ENCODE peak calls at places on chromosomes 4 and X, in six cellular contexts. One of them, this sample, is unnamed.

GRCh38 chr4:6192245-6192644 is 8.1 kb downstream of the JAKMIP1 start:
- DNase-seq in stimulated activated CD4-positive, alpha-beta T cell treated with anti-CD3 and anti-CD28 coated beads, Interleukin-2, amount 100 ng/mL, for 24 hours: no peak
- DNase-seq in heart left ventricle: no peak
- DNase-seq in cardiac muscle cell: no peak
- DNase-seq in fibroblast of lung: no peak
- DNase-seq in GOT3: no peak
- DNase-seq in this sample: no peak

GRCh38 chrX:148567229-148567628 is 66.8 kb downstream of the AFF2 start:
- DNase-seq in stimulated activated CD4-positive, alpha-beta T cell treated with anti-CD3 and anti-CD28 coated beads, Interleukin-2, amount 100 ng/mL, for 24 hours: no peak
- DNase-seq in heart left ventricle: no peak
- DNase-seq in cardiac muscle cell: peak
- DNase-seq in fibroblast of lung: peak
- DNase-seq in GOT3: no peak
- DNase-seq in this sample: peak

GRCh38 chr4:158428242-158428641 is 93.4 kb upstream of the RXFP1 start:
- DNase-seq in stimulated activated CD4-positive, alpha-beta T cell treated with anti-CD3 and anti-CD28 coated beads, Interleukin-2, amount 100 ng/mL, for 24 hours: no peak
- DNase-seq in heart left ventricle: no peak
- DNase-seq in cardiac muscle cell: peak
- DNase-seq in fibroblast of lung: peak
- DNase-seq in GOT3: no peak
- DNase-seq in this sample: no peak

GRCh38 chr4:8215001-8215427 is 15.9 kb downstream of the SH3TC1 start:
- DNase-seq in stimulated activated CD4-positive, alpha-beta T cell treated with anti-CD3 and anti-CD28 coated beads, Interleukin-2, amount 100 ng/mL, for 24 hours: no peak
- DNase-seq in heart left ventricle: peak
- DNase-seq in cardiac muscle cell: peak
- DNase-seq in fibroblast of lung: peak
- DNase-seq in GOT3: no peak
- DNase-seq in this sample: peak

GRCh38 chr4:78720151-78720726 is 55.9 kb upstream of the BMP2K start:
- DNase-seq in stimulated activated CD4-positive, alpha-beta T cell treated with anti-CD3 and anti-CD28 coated beads, Interleukin-2, amount 100 ng/mL, for 24 hours: no peak
- DNase-seq in heart left ventricle: no peak
- DNase-seq in cardiac muscle cell: no peak
- DNase-seq in fibroblast of lung: no peak
- DNase-seq in GOT3: no peak
- DNase-seq in this sample: no peak

GRCh38 chr4:165369522-165369921 is 9.3 kb upstream of the CPE start:
- DNase-seq in stimulated activated CD4-positive, alpha-beta T cell treated with anti-CD3 and anti-CD28 coated beads, Interleukin-2, amount 100 ng/mL, for 24 hours: no peak
- DNase-seq in heart left ventricle: no peak
- DNase-seq in cardiac muscle cell: peak
- DNase-seq in fibroblast of lung: peak
- DNase-seq in GOT3: no peak
- DNase-seq in this sample: no peak

GRCh38 chr4:7988437-7988836 is 48.8 kb upstream of the AFAP1 start:
- DNase-seq in stimulated activated CD4-positive, alpha-beta T cell treated with anti-CD3 and anti-CD28 coated beads, Interleukin-2, amount 100 ng/mL, for 24 hours: no peak
- DNase-seq in heart left ventricle: no peak
- DNase-seq in cardiac muscle cell: peak
- DNase-seq in fibroblast of lung: peak
- DNase-seq in GOT3: no peak
- DNase-seq in this sample: no peak

GRCh38 chrX:1264556-1264955 is 4.1 kb upstream of the CSF2RA start:
- DNase-seq in stimulated activated CD4-positive, alpha-beta T cell treated with anti-CD3 and anti-CD28 coated beads, Interleukin-2, amount 100 ng/mL, for 24 hours: no peak
- DNase-seq in heart left ventricle: no peak
- DNase-seq in cardiac muscle cell: no peak
- DNase-seq in fibroblast of lung: no peak
- DNase-seq in GOT3: no peak
- DNase-seq in this sample: no peak

GRCh38 chrX:151901821-151902220 is 10.9 kb upstream of the MAGEA4 start:
- DNase-seq in stimulated activated CD4-positive, alpha-beta T cell treated with anti-CD3 and anti-CD28 coated beads, Interleukin-2, amount 100 ng/mL, for 24 hours: no peak
- DNase-seq in heart left ventricle: no peak
- DNase-seq in cardiac muscle cell: no peak
- DNase-seq in fibroblast of lung: no peak
- DNase-seq in GOT3: no peak
- DNase-seq in this sample: no peak

GRCh38 chr4:173932701-173933100 is 350.8 kb downstream of the FBXO8 start:
- DNase-seq in stimulated activated CD4-positive, alpha-beta T cell treated with anti-CD3 and anti-CD28 coated beads, Interleukin-2, amount 100 ng/mL, for 24 hours: no peak
- DNase-seq in heart left ventricle: no peak
- DNase-seq in cardiac muscle cell: no peak
- DNase-seq in fibroblast of lung: no peak
- DNase-seq in GOT3: no peak
- DNase-seq in this sample: no peak

GRCh38 chrX:33735182-33735581 is 396.9 kb downstream of the FAM47A start:
- DNase-seq in stimulated activated CD4-positive, alpha-beta T cell treated with anti-CD3 and anti-CD28 coated beads, Interleukin-2, amount 100 ng/mL, for 24 hours: no peak
- DNase-seq in heart left ventricle: no peak
- DNase-seq in cardiac muscle cell: no peak
- DNase-seq in fibroblast of lung: no peak
- DNase-seq in GOT3: no peak
- DNase-seq in this sample: no peak

GRCh38 chrX:115459883-115460564 is 101.0 kb upstream of the PLS3 start:
- DNase-seq in stimulated activated CD4-positive, alpha-beta T cell treated with anti-CD3 and anti-CD28 coated beads, Interleukin-2, amount 100 ng/mL, for 24 hours: no peak
- DNase-seq in heart left ventricle: no peak
- DNase-seq in cardiac muscle cell: peak
- DNase-seq in fibroblast of lung: peak
- DNase-seq in GOT3: no peak
- DNase-seq in this sample: peak

GRCh38 chrX:115940348-115940747 is 230.2 kb upstream of the AGTR2 start:
- DNase-seq in stimulated activated CD4-positive, alpha-beta T cell treated with anti-CD3 and anti-CD28 coated beads, Interleukin-2, amount 100 ng/mL, for 24 hours: no peak
- DNase-seq in heart left ventricle: no peak
- DNase-seq in cardiac muscle cell: no peak
- DNase-seq in fibroblast of lung: no peak
- DNase-seq in GOT3: no peak
- DNase-seq in this sample: no peak

GRCh38 chr4:152090543-152090942 is 329.7 kb upstream of the GATB start:
- DNase-seq in stimulated activated CD4-positive, alpha-beta T cell treated with anti-CD3 and anti-CD28 coated beads, Interleukin-2, amount 100 ng/mL, for 24 hours: no peak
- DNase-seq in heart left ventricle: no peak
- DNase-seq in cardiac muscle cell: peak
- DNase-seq in fibroblast of lung: peak
- DNase-seq in GOT3: no peak
- DNase-seq in this sample: no peak

GRCh38 chrX:853304-853703 is 222.7 kb downstream of the SHOX start:
- DNase-seq in stimulated activated CD4-positive, alpha-beta T cell treated with anti-CD3 and anti-CD28 coated beads, Interleukin-2, amount 100 ng/mL, for 24 hours: no peak
- DNase-seq in heart left ventricle: no peak
- DNase-seq in cardiac muscle cell: no peak
- DNase-seq in fibroblast of lung: no peak
- DNase-seq in GOT3: no peak
- DNase-seq in this sample: no peak

GRCh38 chr4:150037251-150037856 is 40.9 kb upstream of the DCLK2 start:
- DNase-seq in stimulated activated CD4-positive, alpha-beta T cell treated with anti-CD3 and anti-CD28 coated beads, Interleukin-2, amount 100 ng/mL, for 24 hours: no peak
- DNase-seq in heart left ventricle: no peak
- DNase-seq in cardiac muscle cell: no peak
- DNase-seq in fibroblast of lung: no peak
- DNase-seq in GOT3: no peak
- DNase-seq in this sample: no peak

GRCh38 chr4:11565213-11565612 is 136.5 kb upstream of the HS3ST1 start:
- DNase-seq in stimulated activated CD4-positive, alpha-beta T cell treated with anti-CD3 and anti-CD28 coated beads, Interleukin-2, amount 100 ng/mL, for 24 hours: no peak
- DNase-seq in heart left ventricle: no peak
- DNase-seq in cardiac muscle cell: no peak
- DNase-seq in fibroblast of lung: no peak
- DNase-seq in GOT3: no peak
- DNase-seq in this sample: no peak

GRCh38 chrX:39599339-39599738 is 498.4 kb downstream of the BCOR start:
- DNase-seq in stimulated activated CD4-positive, alpha-beta T cell treated with anti-CD3 and anti-CD28 coated beads, Interleukin-2, amount 100 ng/mL, for 24 hours: no peak
- DNase-seq in heart left ventricle: no peak
- DNase-seq in cardiac muscle cell: no peak
- DNase-seq in fibroblast of lung: no peak
- DNase-seq in GOT3: no peak
- DNase-seq in this sample: no peak

GRCh38 chr4:127236875-127237274 is 395.9 kb upstream of the INTU start:
- DNase-seq in stimulated activated CD4-positive, alpha-beta T cell treated with anti-CD3 and anti-CD28 coated beads, Interleukin-2, amount 100 ng/mL, for 24 hours: no peak
- DNase-seq in heart left ventricle: no peak
- DNase-seq in cardiac muscle cell: no peak
- DNase-seq in fibroblast of lung: peak
- DNase-seq in GOT3: no peak
- DNase-seq in this sample: no peak

GRCh38 chr4:8699479-8700145 is 107.0 kb downstream of the CPZ start:
- DNase-seq in stimulated activated CD4-positive, alpha-beta T cell treated with anti-CD3 and anti-CD28 coated beads, Interleukin-2, amount 100 ng/mL, for 24 hours: no peak
- DNase-seq in heart left ventricle: no peak
- DNase-seq in cardiac muscle cell: no peak
- DNase-seq in fibroblast of lung: no peak
- DNase-seq in GOT3: no peak
- DNase-seq in this sample: no peak

GRCh38 chrX:113545040-113545439 is 704.4 kb upstream of the AMOT start:
- DNase-seq in stimulated activated CD4-positive, alpha-beta T cell treated with anti-CD3 and anti-CD28 coated beads, Interleukin-2, amount 100 ng/mL, for 24 hours: no peak
- DNase-seq in heart left ventricle: no peak
- DNase-seq in cardiac muscle cell: no peak
- DNase-seq in fibroblast of lung: no peak
- DNase-seq in GOT3: no peak
- DNase-seq in this sample: no peak

GRCh38 chr4:76886848-76887441 is 11.0 kb downstream of the SOWAHB start:
- DNase-seq in stimulated activated CD4-positive, alpha-beta T cell treated with anti-CD3 and anti-CD28 coated beads, Interleukin-2, amount 100 ng/mL, for 24 hours: no peak
- DNase-seq in heart left ventricle: no peak
- DNase-seq in cardiac muscle cell: no peak
- DNase-seq in fibroblast of lung: no peak
- DNase-seq in GOT3: no peak
- DNase-seq in this sample: no peak

GRCh38 chrX:39320165-39320564 is 518.9 kb downstream of the MID1IP1 start:
- DNase-seq in stimulated activated CD4-positive, alpha-beta T cell treated with anti-CD3 and anti-CD28 coated beads, Interleukin-2, amount 100 ng/mL, for 24 hours: no peak
- DNase-seq in heart left ventricle: no peak
- DNase-seq in cardiac muscle cell: no peak
- DNase-seq in fibroblast of lung: no peak
- DNase-seq in GOT3: no peak
- DNase-seq in this sample: no peak

GRCh38 chrX:22135171-22135711 is 103.1 kb downstream of the PHEX start:
- DNase-seq in stimulated activated CD4-positive, alpha-beta T cell treated with anti-CD3 and anti-CD28 coated beads, Interleukin-2, amount 100 ng/mL, for 24 hours: no peak
- DNase-seq in heart left ventricle: no peak
- DNase-seq in cardiac muscle cell: peak
- DNase-seq in fibroblast of lung: peak
- DNase-seq in GOT3: no peak
- DNase-seq in this sample: peak

GRCh38 chr4:152265149-152265621 is 270.7 kb downstream of the FBXW7 start:
- DNase-seq in stimulated activated CD4-positive, alpha-beta T cell treated with anti-CD3 and anti-CD28 coated beads, Interleukin-2, amount 100 ng/mL, for 24 hours: no peak
- DNase-seq in heart left ventricle: no peak
- DNase-seq in cardiac muscle cell: peak
- DNase-seq in fibroblast of lung: peak
- DNase-seq in GOT3: no peak
- DNase-seq in this sample: peak

GRCh38 chrX:31251336-31251735 is 179.5 kb upstream of the FTHL17 start:
- DNase-seq in stimulated activated CD4-positive, alpha-beta T cell treated with anti-CD3 and anti-CD28 coated beads, Interleukin-2, amount 100 ng/mL, for 24 hours: no peak
- DNase-seq in heart left ventricle: no peak
- DNase-seq in cardiac muscle cell: no peak
- DNase-seq in fibroblast of lung: peak
- DNase-seq in GOT3: no peak
- DNase-seq in this sample: no peak

GRCh38 chrX:572490-573124 is 58.0 kb upstream of the SHOX start:
- DNase-seq in stimulated activated CD4-positive, alpha-beta T cell treated with anti-CD3 and anti-CD28 coated beads, Interleukin-2, amount 100 ng/mL, for 24 hours: no peak
- DNase-seq in heart left ventricle: no peak
- DNase-seq in cardiac muscle cell: no peak
- DNase-seq in fibroblast of lung: no peak
- DNase-seq in GOT3: no peak
- DNase-seq in this sample: no peak

GRCh38 chr4:8577972-8578371 is 2.2 kb upstream of the GPR78 start:
- DNase-seq in stimulated activated CD4-positive, alpha-beta T cell treated with anti-CD3 and anti-CD28 coated beads, Interleukin-2, amount 100 ng/mL, for 24 hours: no peak
- DNase-seq in heart left ventricle: no peak
- DNase-seq in cardiac muscle cell: no peak
- DNase-seq in fibroblast of lung: no peak
- DNase-seq in GOT3: no peak
- DNase-seq in this sample: no peak

GRCh38 chr4:24244663-24245519 is 339.5 kb downstream of the DHX15 start:
- DNase-seq in stimulated activated CD4-positive, alpha-beta T cell treated with anti-CD3 and anti-CD28 coated beads, Interleukin-2, amount 100 ng/mL, for 24 hours: no peak
- DNase-seq in heart left ventricle: peak
- DNase-seq in cardiac muscle cell: peak
- DNase-seq in fibroblast of lung: peak
- DNase-seq in GOT3: no peak
- DNase-seq in this sample: peak

GRCh38 chr4:114900934-114901333 is 212.5 kb downstream of the NDST4 start:
- DNase-seq in stimulated activated CD4-positive, alpha-beta T cell treated with anti-CD3 and anti-CD28 coated beads, Interleukin-2, amount 100 ng/mL, for 24 hours: no peak
- DNase-seq in heart left ventricle: no peak
- DNase-seq in cardiac muscle cell: no peak
- DNase-seq in fibroblast of lung: no peak
- DNase-seq in GOT3: no peak
- DNase-seq in this sample: no peak

GRCh38 chr4:154126276-154126675 is 337.4 kb upstream of the SFRP2 start:
- DNase-seq in stimulated activated CD4-positive, alpha-beta T cell treated with anti-CD3 and anti-CD28 coated beads, Interleukin-2, amount 100 ng/mL, for 24 hours: no peak
- DNase-seq in heart left ventricle: no peak
- DNase-seq in cardiac muscle cell: no peak
- DNase-seq in fibroblast of lung: no peak
- DNase-seq in GOT3: no peak
- DNase-seq in this sample: no peak

GRCh38 chrX:27728291-27728690 is 79.5 kb upstream of the MAGEB10 start:
- DNase-seq in stimulated activated CD4-positive, alpha-beta T cell treated with anti-CD3 and anti-CD28 coated beads, Interleukin-2, amount 100 ng/mL, for 24 hours: no peak
- DNase-seq in heart left ventricle: no peak
- DNase-seq in cardiac muscle cell: peak
- DNase-seq in fibroblast of lung: peak
- DNase-seq in GOT3: no peak
- DNase-seq in this sample: no peak

GRCh38 chr4:186693159-186693815 is 30.4 kb downstream of the FAT1 start:
- DNase-seq in stimulated activated CD4-positive, alpha-beta T cell treated with anti-CD3 and anti-CD28 coated beads, Interleukin-2, amount 100 ng/mL, for 24 hours: no peak
- DNase-seq in heart left ventricle: peak
- DNase-seq in cardiac muscle cell: peak
- DNase-seq in fibroblast of lung: peak
- DNase-seq in GOT3: no peak
- DNase-seq in this sample: peak

GRCh38 chr4:80172203-80172602 is 25.1 kb upstream of the PRDM8 start:
- DNase-seq in stimulated activated CD4-positive, alpha-beta T cell treated with anti-CD3 and anti-CD28 coated beads, Interleukin-2, amount 100 ng/mL, for 24 hours: no peak
- DNase-seq in heart left ventricle: no peak
- DNase-seq in cardiac muscle cell: no peak
- DNase-seq in fibroblast of lung: no peak
- DNase-seq in GOT3: no peak
- DNase-seq in this sample: no peak

GRCh38 chr4:176002007-176002623 is 63.5 kb upstream of the WDR17 start:
- DNase-seq in stimulated activated CD4-positive, alpha-beta T cell treated with anti-CD3 and anti-CD28 coated beads, Interleukin-2, amount 100 ng/mL, for 24 hours: no peak
- DNase-seq in heart left ventricle: peak
- DNase-seq in cardiac muscle cell: no peak
- DNase-seq in fibroblast of lung: peak
- DNase-seq in GOT3: no peak
- DNase-seq in this sample: peak